ENCODE peak calls at places on chromosomes 4 and X, in eight cellular contexts. R, L, M, Y, O, V, G and E are unnamed samples.
A peak's percentile ranks its signal among the peaks of the same experiment; 100 is the strongest.

GRCh38 chr4:65007841-65008439 is 598.7 kb upstream of the TECRL start:
- DNase-seq in V (peak; percentile 3), L (peak; percentile 67), M (no peak), R (no peak), O (no peak), G (peak; percentile 55), Y (peak; percentile 0), E (peak; percentile 76)

GRCh38 chr4:102828497-102828808 is 1.1 kb upstream of the UBE2D3 start:
- DNase-seq in L (no peak), Y (no peak), O (no peak), G (peak; percentile 45), R (no peak), V (no peak), M (no peak), E (no peak)

GRCh38 chr4:84403656-84404055 is 95.4 kb downstream of the NKX6-1 start:
- DNase-seq in L (no peak), M (no peak), V (peak; percentile 27), Y (no peak), O (no peak), R (no peak), G (peak; percentile 30), E (no peak)

GRCh38 chrX:87299563-87300160 is 217.9 kb upstream of the KLHL4 start:
- DNase-seq in V (no peak), R (no peak), O (no peak), M (no peak), L (peak; percentile 30), Y (peak; percentile 2), G (peak; percentile 12), E (peak; percentile 14)

GRCh38 chr4:4864940-4865704 is 5.7 kb downstream of the MSX1 start:
- DNase-seq in G (no peak), O (no peak), R (no peak), L (no peak), Y (no peak), M (no peak), V (no peak), E (no peak)

GRCh38 chr4:174365018-174365587 is 81.4 kb downstream of the CEP44 start:
- DNase-seq in V (peak; percentile 60), L (peak; percentile 70), G (peak; percentile 64), M (no peak), Y (peak; percentile 61), R (no peak), O (no peak), E (peak; percentile 36)

GRCh38 chrX:120499301-120500097 is 30.4 kb upstream of the LAMP2 start:
- DNase-seq in R (no peak), M (no peak), V (no peak), L (peak; percentile 61), O (no peak), G (peak; percentile 20), Y (peak; percentile 67), E (no peak)

GRCh38 chr4:159224412-159224811 is 121.5 kb downstream of the RAPGEF2 start:
- DNase-seq in L (no peak), Y (no peak), V (no peak), R (no peak), O (no peak), G (no peak), M (no peak), E (no peak)

GRCh38 chr4:23956601-23957364 is 66.9 kb upstream of the PPARGC1A start:
- DNase-seq in G (peak; percentile 26), V (no peak), O (no peak), R (no peak), Y (peak; percentile 36), M (no peak), L (no peak), E (peak; percentile 18)

GRCh38 chr4:72935462-72935861 is 134.1 kb downstream of the COX18 start:
- DNase-seq in R (no peak), V (no peak), O (no peak), G (no peak), L (no peak), Y (no peak), M (no peak), E (no peak)

GRCh38 chrX:39675619-39676018 is 422.1 kb downstream of the BCOR start:
- DNase-seq in G (peak; percentile 50), Y (no peak), R (no peak), L (peak; percentile 25), V (no peak), M (no peak), O (no peak), E (no peak)

GRCh38 chrX:24229400-24229879 is 79.9 kb downstream of the ZFX start:
- DNase-seq in G (no peak), R (no peak), V (no peak), Y (no peak), L (no peak), M (no peak), O (no peak), E (no peak)

GRCh38 chr4:174865418-174865985 is 36.5 kb upstream of the GLRA3 start:
- DNase-seq in G (no peak), V (no peak), R (no peak), L (no peak), O (no peak), M (no peak), Y (no peak), E (no peak)

GRCh38 chr4:54930226-54930625 is 195.2 kb downstream of the KDR start:
- DNase-seq in R (no peak), V (peak; percentile 2), G (peak; percentile 62), M (no peak), Y (peak; percentile 74), L (peak; percentile 94), O (no peak), E (no peak)

GRCh38 chrX:21509912-21510311 is 135.7 kb downstream of the CNKSR2 start:
- DNase-seq in G (peak; percentile 18), V (peak; percentile 1), O (no peak), L (peak; percentile 18), Y (peak; percentile 25), M (no peak), R (no peak), E (no peak)

GRCh38 chr4:38310446-38311043 is 350.3 kb downstream of the PTTG2 start:
- DNase-seq in R (no peak), V (no peak), Y (no peak), M (no peak), O (no peak), L (no peak), G (peak; percentile 28), E (peak; percentile 97)

GRCh38 chr4:31343058-31343457 is 622.9 kb downstream of the PCDH7 start:
- DNase-seq in R (no peak), M (no peak), O (no peak), V (no peak), L (peak; percentile 10), Y (no peak), G (no peak), E (no peak)

GRCh38 chr4:7416745-7417432 is 17.8 kb downstream of the PSAPL1 start:
- DNase-seq in V (no peak), O (no peak), R (no peak), Y (no peak), L (no peak), M (no peak), G (no peak), E (no peak)

GRCh38 chr4:117137143-117137542 is 51.8 kb upstream of the TRAM1L1 start:
- DNase-seq in O (no peak), V (peak; percentile 39), R (no peak), L (peak; percentile 55), Y (peak; percentile 85), G (peak; percentile 81), M (no peak), E (no peak)

GRCh38 chr4:145719752-145720624 is 40.0 kb downstream of the C4orf51 start:
- DNase-seq in L (no peak), R (no peak), Y (no peak), V (no peak), M (no peak), G (no peak), O (no peak), E (peak; percentile 46)

GRCh38 chr4:38322709-38323108 is 341.3 kb upstream of the KLF3 start:
- DNase-seq in O (no peak), G (peak; percentile 89), L (peak; percentile 89), M (no peak), R (no peak), Y (peak; percentile 86), V (peak; percentile 14), E (no peak)

GRCh38 chr4:164204434-164204833 is 549.5 kb upstream of the SMIM31 start:
- DNase-seq in Y (no peak), V (peak; percentile 91), M (no peak), L (peak; percentile 46), R (no peak), O (no peak), G (peak; percentile 46), E (no peak)

GRCh38 chrX:56782791-56783449 is 53.9 kb downstream of the NBDY start:
- DNase-seq in R (no peak), L (no peak), O (no peak), V (no peak), Y (no peak), M (no peak), G (no peak), E (no peak)
- H3K4me3 ChIP-seq in R (no peak overlapping the region), L (no peak overlapping the region), O (peak overlapping the region; percentile 46), V (no peak overlapping the region), Y (no peak overlapping the region), M (peak overlapping the region; percentile 57), G (no peak overlapping the region), E (no peak overlapping the region)

GRCh38 chr4:294732-295131 is 10.5 kb downstream of the ZNF732 start:
- DNase-seq in L (no peak), G (no peak), R (no peak), M (no peak), Y (no peak), O (no peak), V (no peak), E (no peak)

GRCh38 chr4:288891-289290 is 16.4 kb downstream of the ZNF732 start:
- DNase-seq in L (peak; percentile 1), Y (peak; percentile 3), M (no peak), V (no peak), O (no peak), R (no peak), G (no peak), E (no peak)
- H3K4me3 ChIP-seq in L (no peak overlapping the region), Y (no peak overlapping the region), M (no peak overlapping the region), V (no peak overlapping the region), O (no peak overlapping the region), R (no peak overlapping the region), G (no peak overlapping the region), E (no peak overlapping the region)

DNA sequence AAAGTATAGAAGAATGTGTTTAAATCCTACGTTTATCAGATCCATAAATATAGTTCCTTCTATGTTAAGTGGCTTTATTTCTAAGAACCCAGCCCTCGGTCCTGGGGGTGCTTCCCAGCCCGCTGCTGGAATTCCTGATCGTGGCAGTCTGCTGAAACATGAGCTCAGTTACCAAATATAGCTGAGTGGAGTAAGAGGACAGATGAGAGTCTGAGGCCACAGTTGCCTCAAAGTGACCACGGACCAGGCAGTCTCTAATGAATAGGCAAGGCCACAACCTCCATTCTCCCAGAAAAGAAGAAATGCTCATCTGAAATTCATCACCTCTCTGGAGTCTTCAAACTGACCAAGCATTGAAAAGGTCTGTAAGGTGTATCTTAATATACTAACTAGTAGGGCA is at the start of gene PALLD:
- DNase-seq in R (no peak), L (peak; percentile 36), O (no peak), V (no peak), M (peak; percentile 62), G (no peak), Y (peak; percentile 62), E (no peak)
- H3K4me3 ChIP-seq in R (no peak within 1 kb of the TSS), L (no peak within 1 kb of the TSS), O (no peak within 1 kb of the TSS), V (no peak within 1 kb of the TSS), M (no peak within 1 kb of the TSS), G (no peak within 1 kb of the TSS), Y (no peak within 1 kb of the TSS), E (no peak within 1 kb of the TSS)

DNA sequence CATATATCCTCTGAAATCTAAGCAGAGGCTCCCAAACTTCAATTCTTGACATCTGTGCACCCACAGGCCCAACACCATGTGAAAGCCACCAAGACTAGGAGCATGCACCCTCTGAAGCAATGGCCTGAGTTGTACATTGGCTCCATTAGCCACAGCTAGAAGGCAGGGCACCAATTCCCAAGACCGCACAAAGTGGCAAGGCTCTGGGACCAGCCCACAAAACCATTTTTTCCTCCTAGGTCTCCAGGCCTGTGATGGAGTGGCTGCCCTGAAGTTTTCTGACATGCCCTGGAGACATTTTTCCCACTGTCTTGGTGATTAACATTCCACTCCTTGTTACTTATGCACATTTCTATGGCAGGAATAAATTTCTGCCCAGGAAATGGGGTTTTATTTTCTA is 232.2 kb upstream of the GRID2 start:
- DNase-seq in L (no peak), R (no peak), G (no peak), V (no peak), Y (no peak), M (no peak), O (no peak), E (no peak)
- H3K4me3 ChIP-seq in L (no peak overlapping the region), R (no peak overlapping the region), G (no peak overlapping the region), V (no peak overlapping the region), Y (no peak overlapping the region), M (no peak overlapping the region), O (no peak overlapping the region), E (no peak overlapping the region)